ENCODE peak calls at places on chromosomes 11 and 22, in four cellular contexts. P is fibroblast of pulmonary artery; D is activated CD8-positive, alpha-beta memory T cell treated with anti-CD3 and anti-CD28 coated beads, Interleukin-2, amount 10 ng/mL, durations not matched to agents 7 days and 5 days; U is stimulated activated CD4-positive, alpha-beta T cell treated with anti-CD3 and anti-CD28 coated beads, Interleukin-4, amount 100 ng/mL, for 4 hours. K is an unnamed sample.

GRCh38 chr11:10323793-10324170 is 18.9 kb downstream of the ADM start:
- DNase-seq in D (no peak), P (peak), U (no peak), K (no peak)

GRCh38 chr22:37244114-37244921 is at the start of gene RAC2:
- DNase-seq in D (peak), U (peak), P (peak), K (no peak)

GRCh38 chr11:115153731-115154354 is 350.4 kb downstream of the CADM1 start:
- DNase-seq in P (no peak), U (no peak), D (no peak), K (no peak)

GRCh38 chr22:39296981-39297489 is 22.4 kb downstream of the RPL3 start:
- DNase-seq in D (no peak), P (no peak), U (no peak), K (no peak)

GRCh38 chr11:7421136-7421535 is 64.2 kb upstream of the OLFML1 start:
- DNase-seq in U (no peak), D (no peak), P (no peak), K (no peak)

GRCh38 chr22:29108137-29108536 is 35.3 kb downstream of the KREMEN1 start:
- DNase-seq in U (no peak), D (no peak), P (peak), K (no peak)

GRCh38 chr11:65498042-65498726 is 661 bp upstream of the MALAT1 start:
- DNase-seq in P (peak), D (peak), U (peak), K (no peak)

GRCh38 chr11:38791346-38791961 is 2193.4 kb upstream of the RAG2 start:
- DNase-seq in D (no peak), U (no peak), P (peak), K (no peak)

GRCh38 chr11:1031121-1031899 is 5.2 kb downstream of the MUC6 start:
- DNase-seq in P (no peak), D (no peak), U (no peak), K (no peak)

GRCh38 chr11:20887137-20887536 is 217.8 kb downstream of the NELL1 start:
- DNase-seq in D (no peak), U (no peak), P (no peak), K (no peak)

GRCh38 chr11:128900468-128900867 is 9.3 kb downstream of the KCNJ5 start:
- DNase-seq in U (no peak), D (no peak), P (no peak), K (no peak)

GRCh38 chr11:22807855-22808558 is 21.6 kb downstream of the SVIP start:
- DNase-seq in P (peak), U (no peak), D (no peak), K (no peak)

K was measured in thoracic aorta.